ENCODE peak calls at places on chromosomes 11 and 22, in six cellular contexts. E, S, H, Q, V and R are unnamed samples.

GRCh38 chr11:14360976-14361375 is 2.0 kb upstream of the RRAS2 start:
- DNase-seq in E (no peak), S (no peak), H (no peak), Q (no peak), V (no peak), R (no peak)

GRCh38 chr11:104529916-104530315 is 366.0 kb upstream of the PDGFD start:
- DNase-seq in E (no peak), S (peak; percentile 11), H (no peak), Q (no peak), V (no peak), R (no peak)

GRCh38 chr11:27718853-27719574 is 18.8 kb upstream of the BDNF start:
- DNase-seq in E (no peak), S (no peak), H (no peak), Q (no peak), V (no peak), R (peak; percentile 83)

GRCh38 chr11:71988050-71988449 is 10.7 kb upstream of the IL18BP start:
- DNase-seq in E (no peak), S (no peak), H (no peak), Q (no peak), V (peak; percentile 59), R (no peak)

GRCh38 chr22:27987557-27987956 is 68.5 kb upstream of the PITPNB start:
- DNase-seq in E (no peak), S (no peak), H (no peak), Q (no peak), V (peak; percentile 75), R (no peak)

GRCh38 chr22:30755760-30756124 is 61.1 kb downstream of the OSBP2 start:
- DNase-seq in E (no peak), S (no peak), H (no peak), Q (no peak), V (no peak), R (no peak)

GRCh38 chr11:94281321-94281720 is 23.1 kb upstream of the IZUMO1R start:
- DNase-seq in E (no peak), S (no peak), H (no peak), Q (no peak), V (no peak), R (no peak)

GRCh38 chr11:69089258-69089657 is 40.5 kb downstream of the TPCN2 start:
- DNase-seq in E (peak; percentile 56), S (no peak), H (no peak), Q (no peak), V (no peak), R (no peak)

GRCh38 chr11:118813551-118813950 is 22.6 kb upstream of the DDX6 start:
- DNase-seq in E (no peak), S (no peak), H (no peak), Q (no peak), V (no peak), R (no peak)

GRCh38 chr22:17781319-17782031 is 7.2 kb upstream of the BID start:
- DNase-seq in E (no peak), S (peak; percentile 44), H (peak; percentile 27), Q (no peak), V (peak; percentile 72), R (no peak)

GRCh38 chr11:61140416-61140815 is 20.8 kb downstream of the VPS37C start:
- DNase-seq in E (no peak), S (no peak), H (no peak), Q (no peak), V (no peak), R (no peak)

GRCh38 chr11:2929511-2929879 is 275 bp upstream of the PHLDA2 start:
- DNase-seq in E (peak; percentile 66), S (peak; percentile 35), H (no peak), Q (no peak), V (no peak), R (no peak)

GRCh38 chr11:35529971-35530495 is 4.6 kb upstream of the PAMR1 start:
- DNase-seq in E (peak; percentile 45), S (no peak), H (no peak), Q (no peak), V (peak; percentile 92), R (no peak)

GRCh38 chr11:64357904-64358535 is 942 bp upstream of the RPS6KA4 start:
- DNase-seq in E (no peak), S (no peak), H (no peak), Q (no peak), V (no peak), R (no peak)

GRCh38 chr11:7977251-7977917 is 9.8 kb upstream of the EIF3F start:
- DNase-seq in E (no peak), S (no peak), H (no peak), Q (no peak), V (peak; percentile 77), R (no peak)

GRCh38 chr22:36819112-36819511 is 2.3 kb upstream of the PVALB start:
- DNase-seq in E (no peak), S (no peak), H (no peak), Q (no peak), V (no peak), R (no peak)

GRCh38 chr11:125370561-125371389 is 125.3 kb downstream of the FEZ1 start:
- DNase-seq in E (no peak), S (no peak), H (no peak), Q (no peak), V (no peak), R (peak; percentile 99)

GRCh38 chr11:5521540-5521939 is 5.0 kb upstream of the UBQLNL start:
- DNase-seq in E (no peak), S (no peak), H (no peak), Q (no peak), V (no peak), R (no peak)

GRCh38 chr11:103987631-103988594 is 48.5 kb upstream of the DDI1 start:
- DNase-seq in E (no peak), S (no peak), H (no peak), Q (no peak), V (no peak), R (no peak)

GRCh38 chr22:20001082-20001638 is 15.5 kb downstream of the ARVCF start:
- DNase-seq in E (peak; percentile 6), S (no peak), H (no peak), Q (no peak), V (no peak), R (no peak)